ENCODE peak calls at places on chromosomes 16 and 17, in six cellular contexts. One of them, this sample, is unnamed.

GRCh38 chr16:19382887-19383816 is 34.5 kb upstream of the TMC5 start:
- DNase-seq in trophoblast cell: no peak
- DNase-seq in H9: no peak
- DNase-seq in H1: no peak
- DNase-seq in mesenchymal stem cell: no peak
- DNase-seq in IMR-90: no peak
- DNase-seq in this sample: no peak

GRCh38 chr17:2724783-2725164 is 13.2 kb upstream of the CLUH start:
- DNase-seq in H9: peak; percentile 85
- DNase-seq in IMR-90: peak; percentile 26
- DNase-seq in mesenchymal stem cell: peak; percentile 30
- DNase-seq in H1: peak; percentile 77
- DNase-seq in trophoblast cell: peak; percentile 31
- DNase-seq in this sample: peak; percentile 49

GRCh38 chr16:41439-42068 is 11.9 kb downstream of the POLR3K start:
- DNase-seq in IMR-90: no peak
- DNase-seq in H9: no peak
- DNase-seq in trophoblast cell: no peak
- DNase-seq in H1: no peak
- DNase-seq in mesenchymal stem cell: no peak
- DNase-seq in this sample: no peak

GRCh38 chr16:8958344-8958808 is 5.3 kb downstream of the USP7 start:
- DNase-seq in trophoblast cell: no peak
- DNase-seq in H1: no peak
- DNase-seq in IMR-90: peak; percentile 69
- DNase-seq in H9: no peak
- DNase-seq in mesenchymal stem cell: peak; percentile 89
- DNase-seq in this sample: no peak

GRCh38 chr16:50718761-50719400 is 23.0 kb upstream of the CYLD start:
- DNase-seq in mesenchymal stem cell: no peak
- DNase-seq in H9: no peak
- DNase-seq in H1: no peak
- DNase-seq in IMR-90: no peak
- DNase-seq in trophoblast cell: peak; percentile 51
- DNase-seq in this sample: no peak

GRCh38 chr16:8914098-8914497 is 31.9 kb downstream of the LITAFD start:
- DNase-seq in trophoblast cell: no peak
- DNase-seq in mesenchymal stem cell: no peak
- DNase-seq in H1: no peak
- DNase-seq in IMR-90: no peak
- DNase-seq in H9: no peak
- DNase-seq in this sample: no peak

GRCh38 chr17:45319239-45319703 is 2.5 kb upstream of the MAP3K14 start:
- DNase-seq in IMR-90: peak; percentile 83
- DNase-seq in mesenchymal stem cell: peak; percentile 74
- DNase-seq in H1: no peak
- DNase-seq in H9: no peak
- DNase-seq in trophoblast cell: no peak
- DNase-seq in this sample: no peak

GRCh38 chr17:1767358-1767757 is 5.5 kb downstream of the SERPINF1 start:
- DNase-seq in trophoblast cell: no peak
- DNase-seq in mesenchymal stem cell: no peak
- DNase-seq in H9: no peak
- DNase-seq in IMR-90: no peak
- DNase-seq in H1: no peak
- DNase-seq in this sample: no peak

GRCh38 chr17:75390982-75391381 is 14.5 kb downstream of the GRB2 start:
- DNase-seq in H1: no peak
- DNase-seq in IMR-90: peak; percentile 39
- DNase-seq in trophoblast cell: no peak
- DNase-seq in mesenchymal stem cell: no peak
- DNase-seq in H9: no peak
- DNase-seq in this sample: no peak

GRCh38 chr17:27670791-27671590 is 40.0 kb downstream of the LGALS9 start:
- DNase-seq in mesenchymal stem cell: no peak
- DNase-seq in H9: peak; percentile 39
- DNase-seq in trophoblast cell: no peak
- DNase-seq in IMR-90: no peak
- DNase-seq in H1: no peak
- DNase-seq in this sample: no peak

GRCh38 chr17:74566132-74566753 is 1.1 kb downstream of the CD300H start:
- DNase-seq in mesenchymal stem cell: no peak
- DNase-seq in trophoblast cell: no peak
- DNase-seq in IMR-90: no peak
- DNase-seq in H1: peak; percentile 85
- DNase-seq in H9: peak; percentile 88
- DNase-seq in this sample: peak; percentile 33

GRCh38 chr17:5111402-5112204 is at the start of gene ZNF232:
- DNase-seq in H9: peak; percentile 98
- DNase-seq in H1: peak; percentile 96
- DNase-seq in trophoblast cell: peak; percentile 97
- DNase-seq in mesenchymal stem cell: peak; percentile 92
- DNase-seq in IMR-90: peak; percentile 88
- DNase-seq in this sample: peak; percentile 91
- H4K8ac ChIP-seq in H9: no peak within 1 kb of the TSS
- H4K8ac ChIP-seq in H1: peak within 1 kb of the TSS; percentile 94
- H4K8ac ChIP-seq in trophoblast cell: peak within 1 kb of the TSS; percentile 89
- H4K8ac ChIP-seq in mesenchymal stem cell: peak within 1 kb of the TSS; percentile 85
- H4K8ac ChIP-seq in IMR-90: peak within 1 kb of the TSS; percentile 93
- H4K8ac ChIP-seq in this sample: no peak within 1 kb of the TSS

DNA sequence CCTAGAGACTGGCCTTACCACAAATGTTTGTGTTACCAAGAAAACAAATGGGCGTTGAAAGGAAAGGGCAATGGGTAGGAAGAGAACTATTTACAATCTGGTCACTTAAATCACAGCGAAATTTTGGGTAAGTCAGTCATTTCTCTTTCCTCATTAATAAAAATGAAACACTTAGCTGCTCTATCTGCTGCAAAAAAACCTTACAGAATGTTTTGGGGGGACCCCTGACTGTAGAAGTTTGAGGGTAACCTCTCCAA is 742 bp upstream of the NUTF2 start:
- DNase-seq in mesenchymal stem cell: no peak
- DNase-seq in trophoblast cell: no peak
- DNase-seq in H9: no peak
- DNase-seq in IMR-90: no peak
- DNase-seq in H1: no peak
- DNase-seq in this sample: no peak
- H2AFZ ChIP-seq in mesenchymal stem cell: no peak overlapping the region
- H2AFZ ChIP-seq in trophoblast cell: peak overlapping the region; percentile 79
- H2AFZ ChIP-seq in H9: no peak overlapping the region
- H2AFZ ChIP-seq in IMR-90: peak overlapping the region; percentile 94
- H2AFZ ChIP-seq in H1: no peak overlapping the region
- H2AFZ ChIP-seq in this sample: peak overlapping the region; percentile 81

DNA sequence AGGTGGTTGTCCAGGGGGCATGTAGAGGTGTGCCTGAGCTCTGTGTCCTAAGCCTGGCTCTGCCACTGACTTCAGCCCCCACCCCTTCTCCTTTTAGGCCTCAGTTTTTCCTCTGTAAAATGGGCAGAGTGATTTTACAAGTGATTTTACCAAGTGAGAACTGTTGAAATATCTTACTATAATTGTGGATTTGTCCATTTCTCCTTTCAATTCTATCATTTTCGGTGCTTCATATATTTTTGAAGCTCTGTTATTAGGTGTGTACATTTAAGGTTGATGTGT is 21.7 kb upstream of the HOXB9 start:
- DNase-seq in H9: no peak
- DNase-seq in IMR-90: no peak
- DNase-seq in mesenchymal stem cell: no peak
- DNase-seq in trophoblast cell: no peak
- DNase-seq in H1: no peak
- DNase-seq in this sample: no peak
- H3K4me2 ChIP-seq in H9: no peak overlapping the region
- H3K4me2 ChIP-seq in IMR-90: no peak overlapping the region
- H3K4me2 ChIP-seq in mesenchymal stem cell: no peak overlapping the region
- H3K4me2 ChIP-seq in trophoblast cell: peak overlapping the region; percentile 29
- H3K4me2 ChIP-seq in H1: peak overlapping the region; percentile 56
- H3K4me2 ChIP-seq in this sample: no peak overlapping the region

GRCh38 chr16:3020247-3020603 is at the start of gene TNFRSF12A:
- DNase-seq in IMR-90: peak; percentile 68
- DNase-seq in trophoblast cell: peak; percentile 77
- DNase-seq in H1: peak; percentile 85
- DNase-seq in H9: peak; percentile 83
- DNase-seq in mesenchymal stem cell: peak; percentile 78
- DNase-seq in this sample: peak; percentile 84
- H4K8ac ChIP-seq in IMR-90: peak within 1 kb of the TSS; percentile 74
- H4K8ac ChIP-seq in trophoblast cell: peak within 1 kb of the TSS; percentile 75
- H4K8ac ChIP-seq in H1: peak within 1 kb of the TSS; percentile 80
- H4K8ac ChIP-seq in H9: no peak within 1 kb of the TSS
- H4K8ac ChIP-seq in mesenchymal stem cell: peak within 1 kb of the TSS; percentile 81
- H4K8ac ChIP-seq in this sample: peak within 1 kb of the TSS; percentile 43

DNA sequence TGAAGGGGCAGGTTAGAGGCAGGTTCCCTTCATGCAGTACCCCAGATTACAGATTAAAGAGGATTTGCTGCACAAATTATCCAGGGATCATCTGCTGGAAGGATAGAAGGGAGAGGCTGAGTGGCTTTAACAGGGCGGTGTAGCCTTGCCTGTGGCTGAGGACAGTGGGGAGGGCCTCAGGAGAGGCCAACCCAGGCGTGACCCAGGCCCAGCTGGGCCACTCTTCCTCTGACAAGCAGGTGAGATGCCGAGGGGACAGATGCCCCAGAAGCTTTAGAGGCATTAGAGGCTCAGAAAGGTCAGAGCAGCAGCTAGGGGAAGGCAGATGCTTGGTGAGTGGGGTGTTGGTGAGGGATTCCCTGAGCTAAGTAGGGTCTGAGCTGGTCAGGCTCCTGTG is 18.1 kb upstream of the MTMR4 start:
- DNase-seq in H9: no peak
- DNase-seq in mesenchymal stem cell: no peak
- DNase-seq in H1: no peak
- DNase-seq in trophoblast cell: no peak
- DNase-seq in IMR-90: no peak
- DNase-seq in this sample: no peak
- H2AFZ ChIP-seq in H9: no peak overlapping the region
- H2AFZ ChIP-seq in mesenchymal stem cell: no peak overlapping the region
- H2AFZ ChIP-seq in H1: no peak overlapping the region
- H2AFZ ChIP-seq in trophoblast cell: no peak overlapping the region
- H2AFZ ChIP-seq in IMR-90: peak overlapping the region; percentile 91
- H2AFZ ChIP-seq in this sample: peak overlapping the region; percentile 85

DNA sequence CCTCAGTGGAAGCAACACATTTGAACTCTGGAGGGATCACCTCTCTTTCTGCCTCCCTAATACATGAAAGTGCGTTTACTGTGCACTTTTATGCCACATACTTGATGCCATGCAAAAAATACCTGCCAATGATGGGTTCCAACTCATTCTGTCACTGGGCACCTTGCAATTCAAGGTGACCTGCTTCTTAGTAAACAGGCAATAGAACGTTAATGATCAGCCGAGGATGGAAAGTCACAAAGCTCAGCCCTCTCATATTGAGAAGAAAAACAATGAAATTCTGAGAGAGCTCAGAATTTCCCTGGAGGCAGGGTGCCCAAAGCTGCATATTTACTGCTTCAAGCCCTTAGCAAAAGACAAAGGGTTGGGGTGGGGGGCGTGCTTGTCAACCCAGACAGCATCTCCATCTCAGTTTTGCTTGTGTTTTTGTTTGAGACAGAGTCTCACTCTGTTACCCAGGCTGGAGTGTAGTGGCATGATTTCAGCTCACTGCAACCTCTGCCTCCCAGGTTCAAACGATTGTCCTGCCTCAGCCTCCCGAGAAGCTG is 23.2 kb downstream of the LITAF start:
- DNase-seq in H1: no peak
- DNase-seq in trophoblast cell: no peak
- DNase-seq in H9: no peak
- DNase-seq in mesenchymal stem cell: no peak
- DNase-seq in IMR-90: no peak
- DNase-seq in this sample: no peak
- H3K4me2 ChIP-seq in H1: no peak overlapping the region
- H3K4me2 ChIP-seq in trophoblast cell: no peak overlapping the region
- H3K4me2 ChIP-seq in H9: no peak overlapping the region
- H3K4me2 ChIP-seq in mesenchymal stem cell: no peak overlapping the region
- H3K4me2 ChIP-seq in IMR-90: no peak overlapping the region
- H3K4me2 ChIP-seq in this sample: no peak overlapping the region

DNA sequence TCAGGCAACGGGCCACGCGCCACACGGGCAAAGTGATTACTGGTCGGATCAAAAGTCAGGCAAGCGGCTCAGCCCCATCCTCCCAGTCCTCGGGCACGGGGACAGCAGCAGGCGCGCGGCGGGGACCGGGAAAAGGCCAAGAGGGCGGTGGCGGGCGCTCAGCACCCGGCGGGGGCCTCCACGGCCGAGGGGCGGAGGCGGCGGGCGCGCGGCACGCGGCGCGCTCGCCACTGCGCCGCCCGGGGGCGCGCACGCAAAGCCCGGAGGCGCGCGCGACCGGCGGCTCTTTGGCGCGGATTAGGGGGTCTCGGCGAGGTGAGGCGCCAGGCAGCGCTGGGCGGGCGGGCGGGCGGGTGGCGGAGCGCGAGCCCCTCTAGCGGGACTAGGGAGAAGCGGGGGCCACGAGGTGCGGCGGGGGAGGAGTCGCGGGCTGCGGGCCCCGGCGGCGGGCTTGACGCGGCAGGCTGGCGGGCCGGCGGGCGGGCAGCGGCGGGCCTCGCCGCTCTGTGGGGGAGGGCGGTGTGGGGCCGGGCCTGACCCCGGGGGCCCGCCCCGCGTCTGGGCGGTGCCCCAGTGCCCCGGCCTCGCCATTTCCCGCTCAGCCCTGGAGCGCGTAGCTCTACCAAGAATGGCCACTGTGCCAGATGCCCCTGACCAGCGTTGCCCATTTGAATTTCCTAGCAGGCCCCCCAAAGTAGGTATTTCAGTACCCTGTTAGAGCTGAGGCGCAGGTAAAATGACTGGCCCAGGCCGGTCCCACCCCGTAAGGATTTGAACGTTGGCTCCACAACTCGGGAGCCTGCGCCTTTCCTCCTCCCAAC is at the start of the genes ACACA and TADA2A:
- DNase-seq in mesenchymal stem cell: peak; percentile 82
- DNase-seq in IMR-90: peak; percentile 63
- DNase-seq in H9: peak; percentile 85
- DNase-seq in H1: peak; percentile 83
- DNase-seq in trophoblast cell: peak; percentile 78
- DNase-seq in this sample: peak; percentile 79
- H4K8ac ChIP-seq in mesenchymal stem cell: peak within 1 kb of the TSS; percentile 96
- H4K8ac ChIP-seq in IMR-90: peak within 1 kb of the TSS; percentile 77
- H4K8ac ChIP-seq in H9: no peak within 1 kb of the TSS
- H4K8ac ChIP-seq in H1: peak within 1 kb of the TSS; percentile 95
- H4K8ac ChIP-seq in trophoblast cell: peak within 1 kb of the TSS; percentile 93
- H4K8ac ChIP-seq in this sample: no peak within 1 kb of the TSS

DNA sequence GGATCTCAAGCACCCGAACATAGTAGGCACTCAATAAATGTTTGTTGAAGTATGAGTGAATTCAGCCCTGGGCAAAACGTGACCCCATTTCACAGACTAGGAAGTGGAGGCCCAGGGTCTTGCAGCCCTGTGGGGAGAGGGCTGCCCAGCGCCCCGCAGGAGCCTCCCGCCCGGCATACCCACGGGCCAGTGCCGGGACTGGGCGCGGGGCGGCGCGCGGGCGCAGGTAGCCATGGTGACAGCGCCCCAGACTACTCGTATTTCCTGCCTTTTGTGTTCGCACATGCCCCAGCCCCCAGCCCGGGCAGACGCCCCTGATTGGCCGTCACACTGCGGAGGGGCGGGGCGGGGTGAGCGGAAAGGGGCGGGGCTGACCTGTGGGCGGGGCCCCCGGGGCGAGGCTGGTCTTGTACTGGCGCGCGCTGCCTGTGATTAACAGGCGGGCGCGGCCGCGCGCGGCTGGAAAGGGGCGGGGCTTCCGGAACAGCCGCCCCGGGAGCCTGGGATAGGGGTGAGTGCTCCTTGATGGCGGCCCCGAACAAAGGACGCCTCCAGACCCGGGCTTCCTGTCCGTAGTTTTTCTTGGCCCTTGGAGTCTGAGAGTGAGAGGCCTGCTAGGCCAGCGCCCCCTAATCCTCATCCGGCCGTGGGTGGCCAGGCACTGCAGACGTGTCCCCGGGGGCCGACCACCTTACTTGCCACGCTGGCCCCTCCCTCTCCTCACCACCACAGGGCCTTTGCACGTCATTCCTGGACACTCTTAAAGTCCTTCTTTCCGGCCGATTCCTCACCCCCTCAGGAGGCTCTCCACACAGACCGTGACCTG is 71.0 kb downstream of the RAI1 start:
- DNase-seq in H1: peak; percentile 98
- DNase-seq in H9: peak; percentile 100
- DNase-seq in IMR-90: peak; percentile 88
- DNase-seq in trophoblast cell: peak; percentile 96
- DNase-seq in mesenchymal stem cell: peak; percentile 95
- DNase-seq in this sample: peak; percentile 95
- H2AFZ ChIP-seq in H1: no peak overlapping the region
- H2AFZ ChIP-seq in H9: no peak overlapping the region
- H2AFZ ChIP-seq in IMR-90: peak overlapping the region; percentile 85
- H2AFZ ChIP-seq in trophoblast cell: peak overlapping the region; percentile 62
- H2AFZ ChIP-seq in mesenchymal stem cell: no peak overlapping the region
- H2AFZ ChIP-seq in this sample: peak overlapping the region; percentile 79